ENCODE peak calls at places on chromosomes 5 and 9, in six cellular contexts. E, N, X, D, T and P are unnamed samples. For H3K36me3 and H3K4me1, the result is how much of the 10 kb centered on the place peaks cover.

GRCh38 chr9:5832093-5832542 is 799 bp downstream of the ERMP1 start:
- DNase-seq in E (no peak), T (no peak), D (no peak), X (no peak), N (no peak), P (no peak)

GRCh38 chr9:133774799-133775198 is 36.6 kb upstream of the SARDH start:
- DNase-seq in T (no peak), D (peak), X (no peak), E (no peak), N (peak), P (peak)

GRCh38 chr5:145632701-145633100 is 202.4 kb downstream of the PRELID2 start:
- DNase-seq in N (no peak), D (no peak), X (no peak), E (no peak), T (no peak), P (no peak)

GRCh38 chr5:154860765-154861164 is 2.3 kb downstream of the CNOT8 start:
- DNase-seq in E (no peak), T (no peak), N (no peak), D (no peak), X (no peak), P (no peak)

GRCh38 chr5:31113101-31113500 is 80.4 kb upstream of the CDH6 start:
- DNase-seq in D (no peak), X (no peak), N (no peak), T (no peak), E (no peak), P (no peak)

GRCh38 chr9:132288371-132288770 is 66.4 kb downstream of the SETX start:
- DNase-seq in D (no peak), X (no peak), E (peak), T (no peak), N (no peak), P (no peak)

GRCh38 chr5:54304031-54304430 is 6.3 kb downstream of the ARL15 start:
- DNase-seq in T (no peak), N (no peak), E (no peak), X (no peak), D (no peak), P (no peak)

GRCh38 chr5:87029951-87030350 is 237.7 kb upstream of the RASA1 start:
- DNase-seq in N (no peak), X (no peak), D (no peak), T (no peak), E (no peak), P (no peak)

GRCh38 chr9:136686534-136686793 is 793 bp downstream of the AGPAT2 start:
- DNase-seq in E (no peak), N (no peak), D (no peak), X (no peak), T (no peak), P (no peak)

GRCh38 chr5:74186351-74187315 is 453.9 kb downstream of the ENC1 start:
- DNase-seq in N (no peak), D (no peak), E (no peak), T (no peak), X (no peak), P (no peak)

GRCh38 chr5:155700333-155700732 is 626.6 kb upstream of the SGCD start:
- DNase-seq in N (no peak), T (no peak), X (no peak), D (no peak), E (no peak), P (no peak)

GRCh38 chr5:143309661-143310431 is 93.6 kb downstream of the NR3C1 start:
- DNase-seq in T (no peak), X (no peak), D (no peak), E (no peak), N (no peak), P (no peak)

GRCh38 chr5:143312822-143313221 is 90.7 kb downstream of the NR3C1 start:
- DNase-seq in E (no peak), T (no peak), N (no peak), D (no peak), X (no peak), P (no peak)

GRCh38 chr5:143313298-143313852 is 90.1 kb downstream of the NR3C1 start:
- DNase-seq in D (no peak), X (no peak), N (no peak), T (no peak), E (no peak), P (no peak)

GRCh38 chr5:143311428-143311827 is 92.1 kb downstream of the NR3C1 start:
- DNase-seq in D (no peak), N (no peak), T (no peak), E (no peak), X (no peak), P (no peak)

GRCh38 chr5:143311955-143312354 is 91.5 kb downstream of the NR3C1 start:
- DNase-seq in D (no peak), E (no peak), N (no peak), X (no peak), T (no peak), P (no peak)
- H3K36me3 ChIP-seq in D (under half), E (under half), N (half or more), X (under half), T (half or more), P (under half)

GRCh38 chr5:181064987-181065386 is 24.9 kb downstream of the BTNL9 start:
- DNase-seq in D (no peak), E (no peak), T (no peak), X (no peak), N (no peak), P (no peak)
- H3K27ac ChIP-seq in D (no peak), E (no peak), T (no peak), X (no peak), N (no peak), P (no peak)

DNA sequence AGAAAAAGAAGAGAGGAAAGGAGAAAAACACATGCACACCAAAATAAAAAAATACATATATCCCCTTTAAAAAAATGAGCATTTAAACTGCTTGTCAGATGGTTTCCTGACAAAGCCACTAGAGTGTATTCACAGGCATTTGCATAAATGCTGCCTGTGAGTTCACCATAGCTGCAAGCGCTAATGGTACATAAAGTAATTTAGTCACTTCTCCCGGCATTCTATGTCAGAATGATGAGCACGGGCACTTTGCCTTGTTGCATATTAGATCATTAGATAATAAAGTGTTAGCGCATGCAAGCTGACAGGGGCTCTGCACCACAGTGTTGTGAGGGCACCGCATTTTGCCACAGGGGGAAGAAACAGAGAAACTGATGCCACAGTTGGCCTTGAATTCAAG is 280.6 kb downstream of the EBF1 start:
- DNase-seq in X (no peak), N (no peak), E (no peak), D (no peak), T (no peak), P (no peak)
- H3K4me1 ChIP-seq in X (under half), N (under half), E (under half), D (under half), T (under half), P (under half)

GRCh38 chr5:180346358-180346757 is 6.8 kb downstream of the GFPT2 start:
- DNase-seq in E (no peak), X (no peak), T (no peak), D (no peak), N (no peak), P (no peak)

GRCh38 chr5:180347651-180348050 is 5.5 kb downstream of the GFPT2 start:
- DNase-seq in T (no peak), N (no peak), D (no peak), E (no peak), X (no peak), P (no peak)

GRCh38 chr5:180350296-180350695 is 2.8 kb downstream of the GFPT2 start:
- DNase-seq in X (no peak), D (no peak), N (no peak), E (no peak), T (no peak), P (no peak)

GRCh38 chr5:180349391-180349790 is 3.7 kb downstream of the GFPT2 start:
- DNase-seq in T (no peak), E (no peak), N (no peak), D (no peak), X (no peak), P (no peak)

DNA sequence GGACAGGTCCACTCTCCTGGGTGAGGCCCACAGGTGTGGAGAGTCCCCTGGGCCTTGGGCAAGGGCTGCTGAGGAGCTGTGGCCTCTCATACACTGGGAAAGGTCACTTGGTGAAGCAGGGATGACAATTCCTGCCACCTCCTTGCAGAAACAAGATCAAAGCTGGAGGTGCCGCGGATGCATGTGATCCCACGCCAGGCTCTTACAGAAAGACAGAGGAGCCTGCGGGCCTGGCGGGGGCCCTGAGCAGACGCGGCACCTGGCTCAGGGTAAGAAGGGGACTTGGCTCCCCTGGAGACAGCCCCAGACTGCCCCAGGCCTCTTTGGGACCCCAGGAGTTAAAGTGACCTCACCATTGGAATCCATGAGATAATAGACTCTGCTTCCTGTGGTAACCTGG is 4.8 kb downstream of the GFPT2 start:
- DNase-seq in E (no peak), D (no peak), N (no peak), T (no peak), X (no peak), P (no peak)
- H3K36me3 ChIP-seq in E (under half), D (under half), N (under half), T (under half), X (under half), P (under half)

DNA sequence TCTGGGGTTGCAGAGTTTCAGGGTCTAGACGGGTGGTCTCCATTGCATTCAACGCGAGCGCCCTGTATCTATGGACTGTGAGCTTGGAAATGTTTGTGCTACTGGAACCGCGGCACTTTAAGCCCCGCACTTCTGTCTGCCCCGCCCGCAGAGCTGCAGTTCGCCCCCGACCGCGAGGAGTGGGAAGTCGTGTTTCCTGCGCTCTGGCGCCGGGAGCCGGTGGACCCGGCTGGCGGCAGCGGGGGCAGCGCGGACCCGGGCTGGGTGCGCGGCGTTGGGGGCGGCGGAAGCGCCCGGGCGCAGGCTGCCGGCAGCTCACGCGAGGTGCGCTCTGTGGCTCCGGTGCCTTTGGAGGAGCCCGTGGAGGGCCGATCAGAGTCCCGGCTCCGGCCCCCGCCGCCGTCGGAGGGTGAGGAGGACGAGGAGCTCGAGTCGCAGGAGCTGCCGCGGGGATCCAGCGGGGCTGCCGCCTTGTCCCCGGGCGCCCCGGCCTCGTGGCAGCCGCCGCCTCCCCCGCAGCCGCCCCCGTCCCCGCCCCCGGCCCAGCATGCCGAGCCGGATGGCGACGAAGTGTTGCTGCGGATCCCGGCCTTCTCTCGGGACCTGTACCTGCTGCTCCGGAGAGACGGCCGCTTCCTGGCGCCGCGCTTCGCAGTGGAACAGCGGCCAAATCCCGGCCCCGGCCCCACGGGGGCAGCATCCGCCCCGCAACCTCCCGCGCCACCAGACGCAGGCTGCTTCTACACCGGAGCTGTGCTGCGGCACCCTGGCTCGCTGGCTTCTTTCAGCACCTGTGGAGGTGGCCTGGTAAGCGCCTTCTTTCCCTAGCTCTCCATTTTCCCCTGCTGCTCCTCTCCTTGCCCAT is 1.1 kb downstream of the ADAMTS19 start:
- DNase-seq in D (peak), T (no peak), N (peak), E (peak), X (peak), P (peak)
- H3K27ac ChIP-seq in D (no peak), T (no peak), N (no peak), E (no peak), X (peak), P (no peak)

DNA sequence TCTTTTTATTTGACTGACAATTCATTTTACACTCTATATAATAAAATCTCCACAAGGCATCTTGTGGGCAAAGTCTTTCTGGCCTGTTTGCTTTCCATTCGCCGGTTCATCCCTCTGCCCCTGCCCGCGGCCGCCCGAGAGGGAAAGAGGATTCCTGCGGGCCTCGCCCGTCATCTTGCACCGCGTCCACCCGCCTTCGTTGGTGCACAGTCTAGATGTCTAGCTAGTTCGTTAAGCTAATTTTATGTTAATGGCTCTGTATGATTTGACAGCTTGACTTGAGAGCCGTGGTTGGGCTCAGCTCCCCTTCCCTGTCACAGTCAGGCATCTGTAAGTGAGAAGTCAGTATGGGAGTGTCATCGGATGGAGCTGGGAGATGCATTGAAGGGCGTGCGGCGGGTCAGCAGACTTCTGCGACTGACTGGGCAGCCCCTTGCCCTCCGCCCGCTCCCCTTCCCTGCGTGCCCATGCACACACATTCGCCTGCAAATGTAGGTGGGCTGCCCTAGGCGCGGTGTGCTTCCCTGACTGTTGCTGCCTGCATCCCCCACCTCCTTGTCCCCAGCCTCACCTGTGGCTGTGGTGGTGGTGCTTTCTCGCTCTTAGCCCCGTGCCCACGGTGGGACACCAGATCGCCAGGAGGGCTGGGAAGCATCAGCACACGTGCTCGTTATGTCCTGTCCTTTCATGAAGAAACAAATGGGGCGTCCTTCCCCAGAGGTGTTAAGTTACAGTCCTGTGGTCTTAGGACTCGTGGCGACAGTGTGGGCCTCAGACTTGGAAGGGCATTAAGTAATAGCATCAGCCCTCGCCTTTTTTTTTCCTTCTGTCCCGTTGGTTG is 25.9 kb upstream of the PRDM12 start:
- DNase-seq in T (no peak), E (no peak), X (no peak), N (no peak), D (no peak), P (no peak)
- H3K4me1 ChIP-seq in T (under half), E (under half), X (under half), N (under half), D (under half), P (under half)

GRCh38 chr5:177023247-177023703 is 779 bp downstream of the ZNF346 start:
- DNase-seq in E (peak), D (no peak), X (no peak), T (no peak), N (no peak), P (no peak)

GRCh38 chr5:177025139-177025538 is 2.6 kb downstream of the ZNF346 start:
- DNase-seq in D (no peak), T (no peak), N (no peak), X (no peak), E (no peak), P (no peak)

GRCh38 chr5:177029498-177029897 is 7.0 kb downstream of the ZNF346 start:
- DNase-seq in D (no peak), N (no peak), X (no peak), T (no peak), E (no peak), P (no peak)

GRCh38 chr5:177024559-177024958 is 2.1 kb downstream of the ZNF346 start:
- DNase-seq in E (no peak), D (no peak), T (no peak), N (no peak), X (no peak), P (no peak)

DNA sequence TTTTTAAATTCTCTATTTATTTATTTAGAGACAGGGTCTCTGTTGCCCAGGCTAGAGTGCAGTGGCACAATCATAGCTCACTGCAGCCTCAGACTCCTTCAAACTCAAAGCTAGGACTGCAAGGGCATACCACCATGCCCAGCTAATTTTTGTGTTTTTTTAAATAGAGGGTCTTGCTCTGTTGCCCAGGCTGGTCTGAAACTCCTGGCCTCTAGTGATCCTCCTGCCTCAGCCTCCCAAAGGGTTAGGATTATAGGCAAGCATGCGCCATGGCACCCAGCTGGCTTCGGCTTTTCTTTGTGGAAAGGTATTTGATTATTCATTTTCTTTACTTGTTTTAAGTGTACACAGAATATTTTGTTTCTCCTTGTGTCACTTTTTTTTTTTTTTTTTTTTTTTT is 5.2 kb downstream of the ZNF346 start:
- DNase-seq in X (no peak), D (no peak), N (no peak), T (no peak), E (no peak), P (no peak)
- H3K36me3 ChIP-seq in X (under half), D (under half), N (under half), T (under half), E (under half), P (under half)

DNA sequence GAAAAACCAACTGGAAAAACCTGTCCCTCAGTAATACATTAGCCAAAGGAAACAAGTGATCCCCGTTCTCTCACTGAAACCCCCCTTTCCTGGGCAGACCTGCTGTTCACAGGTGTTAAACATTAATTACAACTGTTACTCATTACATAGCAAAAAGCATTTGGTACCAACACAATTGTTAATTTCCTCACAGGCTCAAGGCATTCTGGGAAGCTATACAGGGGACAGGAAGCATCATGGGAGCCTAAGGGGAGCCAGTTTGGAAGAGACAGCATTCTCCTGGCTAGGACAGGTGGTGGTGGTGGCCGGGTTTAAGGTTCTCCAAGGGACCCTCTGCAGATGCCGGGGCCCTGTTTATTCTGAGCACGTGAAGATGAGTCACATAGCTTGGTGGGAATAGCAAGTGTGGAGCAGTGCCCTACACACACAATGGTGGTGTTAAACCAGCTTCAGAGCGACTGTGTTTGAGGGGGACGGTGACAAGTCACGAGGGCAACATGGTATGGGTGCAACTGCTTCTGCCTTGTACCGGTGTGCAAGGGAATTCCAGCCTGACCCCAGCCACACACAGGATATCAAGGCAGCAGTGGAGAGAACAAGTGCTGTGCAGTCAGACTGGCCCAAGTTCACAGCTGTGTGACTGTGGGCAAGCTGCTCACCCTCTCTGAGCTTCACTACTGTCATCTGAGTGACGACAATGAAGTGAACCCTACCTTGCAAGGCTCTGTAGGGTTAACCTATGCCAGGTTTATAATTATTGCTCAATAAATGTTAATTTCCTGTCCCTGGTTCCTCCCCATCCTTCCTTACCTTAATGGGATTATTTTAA is 62.7 kb upstream of the SLC25A51 start:
- DNase-seq in T (no peak), X (no peak), E (peak), D (no peak), N (no peak), P (peak)
- H3K27ac ChIP-seq in T (no peak), X (peak), E (peak), D (no peak), N (no peak), P (no peak)

DNA sequence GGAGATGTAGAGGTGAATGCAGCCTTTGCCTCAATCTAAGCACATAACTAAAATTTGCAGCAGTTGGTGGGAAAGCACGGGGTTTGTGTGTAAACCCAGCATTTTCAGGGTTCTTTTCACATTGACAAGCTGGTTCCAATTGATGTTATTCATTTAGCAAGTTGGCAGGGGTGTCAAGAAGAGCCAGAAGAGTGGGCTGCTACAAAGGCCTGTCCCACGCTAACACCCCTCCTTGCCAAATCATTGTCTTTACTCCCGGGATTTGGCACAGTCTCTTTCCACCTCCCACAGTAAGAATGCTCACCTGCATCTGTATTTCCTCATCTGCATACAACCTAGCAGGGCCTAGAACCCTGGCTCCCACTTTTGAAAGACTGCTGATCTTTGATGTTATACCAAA is 11.8 kb downstream of the RGMB start:
- DNase-seq in E (peak), D (no peak), N (no peak), T (no peak), X (no peak), P (no peak)
- H3K4me1 ChIP-seq in E (under half), D (under half), N (half or more), T (under half), X (under half), P (under half)

GRCh38 chr9:81601639-81602623 is 87.4 kb downstream of the TLE1 start:
- DNase-seq in X (no peak), T (no peak), D (no peak), E (no peak), N (no peak), P (no peak)
- H3K36me3 ChIP-seq in X (under half), T (under half), D (under half), E (under half), N (under half), P (under half)